ENCODE peak calls at places on chromosomes 16 and 17, in four cellular contexts. J, G, C and X are unnamed samples.
A peak's percentile ranks its signal among the peaks of the same experiment; 100 is the strongest.

GRCh38 chr16:28491080-28491969 is 549 bp downstream of the CLN3 start:
- DNase-seq in J (peak; percentile 48), G (peak; percentile 12), C (peak; percentile 45), X (peak; percentile 72)

GRCh38 chr17:76871668-76872067 is 3.5 kb downstream of the MGAT5B start:
- DNase-seq in J (no peak), G (no peak), C (no peak), X (no peak)

GRCh38 chr17:42246515-42246914 is 29.7 kb downstream of the STAT5B start:
- DNase-seq in J (no peak), G (no peak), C (no peak), X (no peak)

GRCh38 chr16:83979456-83979855 is 11.4 kb downstream of the NECAB2 start:
- DNase-seq in J (no peak), G (no peak), C (no peak), X (no peak)

GRCh38 chr17:228223-228615 is 46.8 kb upstream of the DOC2B start:
- DNase-seq in J (no peak), G (no peak), C (no peak), X (no peak)

GRCh38 chr17:77924757-77925336 is 33.7 kb upstream of the TNRC6C start:
- DNase-seq in J (peak; percentile 72), G (peak; percentile 97), C (peak; percentile 33), X (no peak)

GRCh38 chr16:4501071-4501478 is 24.9 kb downstream of the HMOX2 start:
- DNase-seq in J (no peak), G (peak; percentile 57), C (peak; percentile 62), X (no peak)

GRCh38 chr16:57600048-57600835 is 28.2 kb upstream of the ADGRG1 start:
- DNase-seq in J (peak; percentile 45), G (peak; percentile 60), C (peak; percentile 57), X (no peak)

GRCh38 chr16:85202631-85203461 is 90.6 kb upstream of the CIBAR2 start:
- DNase-seq in J (peak; percentile 85), G (peak; percentile 98), C (peak; percentile 88), X (no peak)

GRCh38 chr16:28873543-28874201 is 4.6 kb upstream of the ATP2A1 start:
- DNase-seq in J (no peak), G (peak; percentile 12), C (peak; percentile 43), X (no peak)

GRCh38 chr16:86480444-86480843 is 29.9 kb upstream of the FOXF1 start:
- DNase-seq in J (no peak), G (no peak), C (no peak), X (no peak)

GRCh38 chr17:36550491-36551417 is 6.0 kb downstream of the GGNBP2 start:
- DNase-seq in J (no peak), G (no peak), C (no peak), X (no peak)

GRCh38 chr17:36922175-36922574 is 15.1 kb upstream of the LHX1 start:
- DNase-seq in J (no peak), G (no peak), C (no peak), X (no peak)

GRCh38 chr16:69187891-69188451 is 1.0 kb downstream of the SNTB2 start:
- DNase-seq in J (peak; percentile 26), G (peak; percentile 44), C (peak; percentile 64), X (no peak)

GRCh38 chr16:87895641-87896141 is 26.4 kb upstream of the SLC7A5 start:
- DNase-seq in J (no peak), G (peak; percentile 17), C (peak; percentile 91), X (no peak)

GRCh38 chr16:4696172-4696904 is 3.0 kb downstream of the NUDT16L1 start:
- DNase-seq in J (no peak), G (peak; percentile 50), C (no peak), X (no peak)

GRCh38 chr17:43542854-43543253 is 3.3 kb downstream of the ETV4 start:
- DNase-seq in J (no peak), G (no peak), C (no peak), X (no peak)

GRCh38 chr17:41784207-41784744 is 2.2 kb downstream of the JUP start:
- DNase-seq in J (peak; percentile 66), G (peak; percentile 77), C (peak; percentile 32), X (no peak)

GRCh38 chr17:45267436-45268055 is 5.7 kb upstream of the SPATA32 start:
- DNase-seq in J (no peak), G (no peak), C (no peak), X (no peak)

GRCh38 chr17:81094744-81095607 is 60.0 kb downstream of the BAIAP2 start:
- DNase-seq in J (peak; percentile 57), G (peak; percentile 97), C (peak; percentile 100), X (peak; percentile 89)
- H3K4me1 ChIP-seq in J (peaks cover 8% of the 10 kb centered on the region), G (peaks cover 41% of the 10 kb centered on the region), C (peaks cover 47% of the 10 kb centered on the region), X (peaks cover 14% of the 10 kb centered on the region)

GRCh38 chr17:22512506-22512905 is 820.2 kb downstream of the KCNJ18 start:
- DNase-seq in J (no peak), G (no peak), C (no peak), X (no peak)
- H3K9me3 ChIP-seq in J (no peaks in the 10 kb centered on the region), G (no peaks in the 10 kb centered on the region), C (no peaks in the 10 kb centered on the region), X (no peaks in the 10 kb centered on the region)

DNA sequence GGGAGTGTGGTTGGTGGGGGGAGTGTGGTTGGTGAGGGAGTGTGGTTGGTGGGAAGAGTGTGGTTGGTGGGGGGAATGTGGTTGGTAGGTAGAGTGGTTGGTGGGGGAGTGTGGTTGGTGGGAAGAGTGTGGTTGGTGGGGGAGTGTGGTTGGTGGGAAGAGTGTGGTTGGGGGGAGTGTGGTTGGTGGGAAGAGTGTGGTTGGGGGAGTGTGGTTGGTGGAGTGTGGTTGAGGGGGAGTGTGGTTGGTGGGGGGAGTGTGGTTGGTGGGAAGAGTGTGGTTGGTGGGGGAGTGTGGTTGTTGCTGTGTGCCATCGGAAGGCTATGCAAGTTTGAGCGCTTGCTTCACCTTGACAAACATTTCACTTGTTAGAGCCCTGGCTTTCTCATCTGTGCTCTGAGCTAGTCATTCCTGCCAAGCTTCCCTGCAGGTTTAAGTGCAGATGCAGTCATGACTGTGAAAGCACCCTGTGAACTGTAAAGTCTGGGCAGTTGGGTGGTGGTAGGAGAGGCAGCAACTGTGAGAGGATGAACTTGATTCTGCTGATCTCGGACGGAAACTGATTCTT is 20.1 kb downstream of the MINK1 start:
- DNase-seq in J (no peak), G (no peak), C (no peak), X (no peak)
- H3K27ac ChIP-seq in J (no peak overlapping the region), G (no peak overlapping the region), C (no peak overlapping the region), X (no peak overlapping the region)

DNA sequence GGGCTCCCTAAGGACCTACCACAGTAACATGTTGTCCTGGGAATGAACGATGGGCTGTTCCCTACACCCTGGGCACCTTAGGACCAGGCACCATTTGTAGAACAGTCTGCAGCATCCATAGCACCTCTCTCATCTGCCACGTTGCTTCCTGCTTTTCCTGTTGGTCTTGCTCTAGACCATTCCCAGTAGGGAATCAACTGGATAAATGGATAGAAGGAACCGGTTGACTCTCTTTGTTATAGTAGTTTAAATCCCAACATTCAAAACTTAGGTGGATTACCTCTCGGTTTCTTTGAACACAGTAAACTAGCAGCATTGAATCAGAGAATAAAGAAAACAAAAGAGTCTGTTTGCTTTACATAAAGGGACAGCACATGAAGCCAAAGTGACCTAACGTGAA is 159.1 kb downstream of the HS3ST3B1 start:
- DNase-seq in J (no peak), G (no peak), C (no peak), X (no peak)
- H3K4me1 ChIP-seq in J (no peaks in the 10 kb centered on the region), G (no peaks in the 10 kb centered on the region), C (peaks cover 8% of the 10 kb centered on the region), X (no peaks in the 10 kb centered on the region)

DNA sequence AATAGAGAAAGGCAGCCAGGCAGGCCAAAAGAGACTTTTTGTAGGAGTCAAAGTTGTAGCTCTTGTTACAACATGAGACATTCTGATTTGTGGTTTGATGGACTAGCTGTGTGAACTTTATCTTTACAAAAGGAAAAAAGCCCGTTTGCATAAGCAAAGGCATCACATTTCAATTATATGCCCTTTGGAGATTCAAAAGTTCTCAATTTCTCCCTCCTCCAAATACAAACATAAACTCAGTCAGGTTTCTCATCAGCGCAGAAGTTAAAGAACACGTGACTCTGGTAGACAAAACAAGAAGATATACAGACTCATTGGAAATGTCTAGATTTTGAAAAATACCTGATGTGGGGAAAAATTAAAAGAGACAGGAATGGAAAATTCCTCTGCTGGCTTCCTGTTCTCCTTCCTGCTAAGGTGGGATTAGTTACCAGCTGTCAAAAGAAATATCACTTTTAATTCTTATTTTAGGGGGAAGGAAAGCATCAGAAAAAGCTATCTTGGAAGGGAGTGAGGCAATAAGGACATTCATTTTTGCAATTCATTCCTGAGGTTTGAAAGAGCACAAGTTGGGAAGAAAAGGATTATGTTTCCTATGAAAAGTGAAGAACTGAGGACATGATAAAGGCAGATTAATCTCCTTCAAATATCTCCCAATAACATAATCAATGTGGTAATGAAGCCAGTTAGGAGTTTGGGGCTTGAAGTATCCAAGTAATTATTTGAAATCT is 4.6 kb upstream of the KCNJ16 start:
- DNase-seq in J (no peak), G (no peak), C (no peak), X (no peak)
- H3K9me3 ChIP-seq in J (no peaks in the 10 kb centered on the region), G (no peaks in the 10 kb centered on the region), C (no peaks in the 10 kb centered on the region), X (no peaks in the 10 kb centered on the region)

GRCh38 chr17:75004371-75004770 is 8.1 kb upstream of the MRPL58 start:
- DNase-seq in J (no peak), G (no peak), C (no peak), X (no peak)

GRCh38 chr17:75003070-75003956 is 9.2 kb upstream of the MRPL58 start:
- DNase-seq in J (no peak), G (no peak), C (no peak), X (no peak)

GRCh38 chr17:75005291-75005690 is 7.2 kb upstream of the MRPL58 start:
- DNase-seq in J (no peak), G (no peak), C (no peak), X (no peak)

GRCh38 chr17:75001915-75002843 is 10.3 kb upstream of the MRPL58 start:
- DNase-seq in J (no peak), G (no peak), C (no peak), X (no peak)

GRCh38 chr17:75003957-75004355 is 8.5 kb upstream of the MRPL58 start:
- DNase-seq in J (no peak), G (no peak), C (no peak), X (no peak)
- H3K27ac ChIP-seq in J (no peak overlapping the region), G (no peak overlapping the region), C (no peak overlapping the region), X (no peak overlapping the region)

DNA sequence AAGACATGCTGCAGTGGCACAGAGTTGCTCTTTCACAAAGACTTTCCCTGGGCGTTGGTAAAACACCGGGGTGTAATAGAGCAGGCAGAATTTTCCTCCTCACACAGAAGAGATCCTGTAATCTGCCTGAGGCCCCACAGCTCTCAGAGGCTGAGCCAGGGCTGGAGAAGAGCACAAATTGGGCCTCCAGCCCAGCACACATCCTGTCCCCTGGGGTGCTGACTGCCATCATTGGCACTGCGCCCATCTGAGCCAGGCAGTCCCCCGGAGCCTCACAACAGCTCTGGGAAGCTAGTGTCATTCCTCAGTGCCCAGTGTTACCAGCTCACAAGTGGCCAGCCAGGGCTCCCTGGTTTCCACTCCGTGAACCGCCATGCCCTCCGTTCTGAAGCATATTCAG is 119.4 kb downstream of the SOCS1 start:
- DNase-seq in J (peak; percentile 66), G (peak; percentile 58), C (peak; percentile 60), X (no peak)
- H3K4me1 ChIP-seq in J (peaks cover 80% of the 10 kb centered on the region), G (peaks cover 25% of the 10 kb centered on the region), C (peaks cover 52% of the 10 kb centered on the region), X (peaks cover 48% of the 10 kb centered on the region)